ENCODE peak calls at places on chromosomes 2 and 18, in eight cellular contexts. Y, I, E, M, R, P, F and O are unnamed samples.

GRCh38 chr2:119756837-119757236 is 2.9 kb upstream of the PTPN4 start:
- DNase-seq in I (peak), E (peak), P (no peak), M (no peak), Y (peak), F (no peak), R (peak), O (peak)

GRCh38 chr2:69939722-69940121 is 21.7 kb downstream of the ASPRV1 start:
- DNase-seq in Y (no peak), M (no peak), R (no peak), E (no peak), I (no peak), F (no peak), P (no peak), O (no peak)

GRCh38 chr2:128486640-128487375 is 168.1 kb upstream of the HS6ST1 start:
- DNase-seq in P (no peak), E (no peak), R (no peak), I (no peak), M (no peak), F (no peak), Y (no peak), O (no peak)

GRCh38 chr2:237540823-237541222 is 25.6 kb upstream of the PRLH start:
- DNase-seq in Y (peak), P (no peak), R (peak), I (peak), M (peak), F (peak), E (peak), O (peak)

GRCh38 chr18:36711813-36712444 is 116.9 kb downstream of the TPGS2 start:
- DNase-seq in I (peak), E (peak), Y (peak), M (peak), F (peak), P (no peak), R (peak), O (peak)

GRCh38 chr2:172427990-172428840 is 829 bp downstream of the ITGA6 start:
- DNase-seq in I (peak), E (no peak), Y (peak), R (no peak), M (peak), F (no peak), P (peak), O (no peak)

GRCh38 chr2:5121677-5122076 is 570.5 kb upstream of the SOX11 start:
- DNase-seq in R (no peak), M (no peak), P (peak), I (no peak), Y (no peak), F (no peak), E (no peak), O (peak)

GRCh38 chr18:36067118-36067957 is at the start of gene RPRD1A:
- DNase-seq in R (peak), M (peak), I (peak), E (peak), F (peak), Y (peak), P (peak), O (peak)

GRCh38 chr2:176473177-176473576 is 203.9 kb downstream of the MTX2 start:
- DNase-seq in I (peak), E (no peak), R (peak), P (no peak), M (peak), F (no peak), Y (peak), O (peak)

GRCh38 chr2:54942373-54942772 is 107.9 kb downstream of the RTN4 start:
- DNase-seq in R (no peak), F (no peak), Y (no peak), I (no peak), P (no peak), M (no peak), E (no peak), O (no peak)

GRCh38 chr2:27049422-27050280 is 1.8 kb upstream of the AGBL5 start:
- DNase-seq in M (peak), Y (no peak), E (no peak), F (no peak), P (peak), R (no peak), I (no peak), O (peak)

GRCh38 chr2:75500633-75501032 is 60.1 kb downstream of the EVA1A start:
- DNase-seq in R (peak), F (no peak), P (no peak), I (no peak), M (no peak), Y (no peak), E (no peak), O (peak)

GRCh38 chr2:187552959-187553681 is 1.1 kb downstream of the TFPI start:
- DNase-seq in R (peak), M (no peak), F (no peak), E (no peak), Y (peak), P (no peak), I (no peak), O (peak)

GRCh38 chr2:187550797-187551306 is 3.4 kb downstream of the TFPI start:
- DNase-seq in M (no peak), P (no peak), E (no peak), Y (no peak), F (no peak), R (no peak), I (no peak), O (no peak)

GRCh38 chr2:187554704-187555082 is 458 bp upstream of the TFPI start:
- DNase-seq in E (no peak), F (no peak), R (no peak), M (no peak), I (no peak), Y (no peak), P (no peak), O (no peak)

GRCh38 chr2:187552381-187552780 is 1.9 kb downstream of the TFPI start:
- DNase-seq in M (no peak), R (no peak), I (no peak), Y (no peak), F (no peak), E (no peak), P (no peak), O (no peak)

DNA sequence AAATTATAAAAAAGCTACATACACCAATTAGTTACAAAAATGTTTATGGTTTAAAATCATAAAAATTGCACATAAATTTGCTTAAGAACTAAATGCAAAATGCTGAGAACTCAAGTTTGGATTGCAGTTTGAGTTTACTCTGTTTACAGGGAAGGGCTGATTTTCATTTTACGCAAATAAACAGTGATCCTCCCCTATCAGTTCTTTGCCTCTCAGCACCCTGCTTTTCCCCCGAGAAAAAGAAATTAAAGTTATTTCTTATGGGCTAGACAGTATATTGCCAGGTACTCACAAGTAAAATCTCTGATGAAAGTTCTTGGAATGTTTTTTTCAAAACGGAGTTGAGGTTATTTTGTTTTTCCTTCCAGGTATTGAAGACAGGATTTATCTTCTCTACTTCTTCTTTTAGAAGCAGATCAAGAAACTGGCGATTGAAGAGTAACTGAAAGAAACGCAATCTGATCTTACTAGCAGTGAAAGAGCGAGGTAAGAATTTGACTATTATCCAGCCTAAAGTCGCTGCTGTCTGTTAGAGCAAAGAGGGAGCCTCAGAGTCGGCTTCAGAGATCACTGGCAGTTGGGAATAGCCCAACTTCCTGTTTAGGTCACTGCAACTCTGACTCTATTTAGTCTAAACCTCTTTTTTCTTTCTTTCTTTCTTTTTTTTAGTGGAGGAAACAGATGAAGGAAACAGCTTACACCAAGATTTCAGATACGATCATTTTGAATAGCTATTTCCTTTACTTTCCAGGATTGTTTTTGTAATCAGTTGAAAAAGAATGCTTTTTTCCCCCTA is at the start of gene TFPI:
- DNase-seq in M (no peak), E (peak), R (peak), I (peak), P (no peak), Y (peak), F (no peak), O (peak)
- H3K4me3 ChIP-seq in M (peak), E (peak), R (peak), I (peak), P (peak), Y (peak), F (peak), O (no peak)

DNA sequence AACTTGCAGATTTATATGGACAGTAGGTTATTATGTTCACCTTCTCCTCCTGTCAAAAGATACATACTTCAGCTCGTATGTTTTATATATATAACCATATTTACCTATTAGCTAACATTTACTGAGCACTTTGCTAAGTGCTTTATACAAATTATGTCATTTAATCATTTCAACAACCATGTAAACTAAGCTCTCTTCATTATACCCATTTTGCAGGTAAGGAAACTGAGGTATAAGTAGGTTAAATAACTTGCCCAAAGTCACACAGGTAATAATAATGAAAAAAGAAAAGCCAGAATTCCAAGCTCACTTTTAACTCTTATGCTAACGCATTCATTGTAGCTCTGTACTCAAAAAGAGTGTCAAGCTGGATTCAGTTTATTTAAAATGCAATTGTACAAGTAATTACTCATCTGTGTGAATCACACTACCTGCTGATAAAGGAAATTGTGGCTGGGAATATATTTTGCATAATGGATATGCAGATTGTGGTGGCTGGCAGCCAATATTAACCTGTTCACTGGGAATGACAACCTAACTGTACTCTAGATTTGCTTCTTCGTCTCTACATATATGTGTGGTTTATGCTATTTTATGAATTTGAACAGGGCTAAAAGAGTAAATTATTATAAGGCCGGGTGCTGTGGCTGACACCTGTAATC is 20.6 kb downstream of the SLC16A14 start:
- DNase-seq in M (no peak), E (no peak), P (no peak), F (no peak), I (no peak), Y (no peak), R (no peak), O (peak)
- TF ChIP-seq CTCF in M (no peak), E (no peak), P (no peak), F (no peak), I (no peak), Y (no peak), R (no peak), O (no peak)

GRCh38 chr2:16090650-16091575 is 150.6 kb downstream of the MYCN start:
- DNase-seq in F (no peak), E (no peak), M (no peak), Y (no peak), I (no peak), P (no peak), R (no peak), O (no peak)
- H3K4me3 ChIP-seq in F (no peak), E (no peak), M (no peak), Y (no peak), I (no peak), P (no peak), R (no peak), O (no peak)

DNA sequence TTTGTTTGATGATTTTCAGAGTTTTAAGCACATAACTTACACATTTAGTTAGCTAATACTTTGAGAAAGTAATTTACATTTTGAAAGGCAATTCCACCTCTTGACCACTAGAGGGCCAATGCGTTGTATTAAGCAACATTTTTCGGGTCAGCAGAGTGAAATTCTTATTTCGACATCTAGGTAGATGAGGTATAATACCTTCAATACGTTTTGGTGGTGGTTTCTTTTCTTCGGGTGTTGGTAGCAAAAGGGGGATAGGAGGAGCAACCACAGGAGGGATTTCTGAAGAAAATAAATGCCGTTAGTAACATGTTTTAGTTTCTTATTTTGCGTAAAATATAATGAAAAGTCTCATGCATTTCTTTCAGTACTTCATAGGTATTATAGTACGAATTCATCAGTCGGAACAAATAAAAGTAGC is 106.3 kb downstream of the TTN start:
- DNase-seq in E (no peak), P (peak), M (no peak), R (peak), Y (peak), F (no peak), I (no peak), O (peak)
- TF ChIP-seq CTCF in E (peak), P (peak), M (peak), R (peak), Y (peak), F (peak), I (peak), O (peak)

GRCh38 chr2:136306801-136307200 is 188.9 kb upstream of the CXCR4 start:
- DNase-seq in P (no peak), I (no peak), F (no peak), M (no peak), R (no peak), Y (no peak), E (no peak), O (no peak)

GRCh38 chr2:136308621-136309020 is 190.7 kb upstream of the CXCR4 start:
- DNase-seq in M (no peak), I (no peak), F (no peak), E (no peak), R (no peak), P (no peak), Y (no peak), O (no peak)

GRCh38 chr2:136314240-136314639 is 196.3 kb upstream of the CXCR4 start:
- DNase-seq in P (no peak), E (no peak), M (no peak), I (no peak), Y (no peak), F (no peak), R (no peak), O (no peak)

GRCh38 chr2:136310797-136311558 is 193.0 kb upstream of the CXCR4 start:
- DNase-seq in F (no peak), M (no peak), I (no peak), R (no peak), E (no peak), P (no peak), Y (no peak), O (no peak)

GRCh38 chr2:136310005-136310495 is 192.1 kb upstream of the CXCR4 start:
- DNase-seq in I (no peak), E (no peak), R (no peak), M (no peak), Y (no peak), F (no peak), P (no peak), O (no peak)
- H3K4me3 ChIP-seq in I (no peak), E (no peak), R (no peak), M (no peak), Y (no peak), F (no peak), P (no peak), O (no peak)

GRCh38 chr2:218269900-218270720 is at the start of the genes AAMP and PNKD:
- DNase-seq in E (peak), Y (peak), P (peak), M (peak), F (peak), R (peak), I (peak), O (peak)
- TF ChIP-seq CTCF in E (no peak), Y (peak), P (peak), M (peak), F (peak), R (no peak), I (peak), O (peak)

GRCh38 chr2:189175869-189176431 is 3.6 kb downstream of the COL5A2 start:
- DNase-seq in M (no peak), I (no peak), Y (peak), R (no peak), E (no peak), F (no peak), P (no peak), O (no peak)
- H3K4me3 ChIP-seq in M (no peak), I (no peak), Y (peak), R (peak), E (peak), F (peak), P (no peak), O (no peak)

GRCh38 chr2:225416616-225417367 is 17.3 kb downstream of the NYAP2 start:
- DNase-seq in R (no peak), M (no peak), I (no peak), Y (no peak), E (no peak), P (no peak), F (no peak), O (no peak)
- TF ChIP-seq CTCF in R (no peak), M (no peak), I (no peak), Y (no peak), E (no peak), P (no peak), F (no peak), O (no peak)